ENCODE peak calls at places on chromosomes 4 and X, in five cellular contexts. U is NCI-H2081, Y is AG10803, C is T-helper 2 cell, A is NCI-H1105. R is an unnamed sample.

GRCh38 chrX:10159069-10159468 is 2.3 kb downstream of the CLCN4 start:
- DNase-seq in Y (no peak), A (no peak), C (no peak), U (no peak), R (no peak)

GRCh38 chr4:52716364-52717151 is 34.7 kb downstream of the ERVMER34-1 start:
- DNase-seq in Y (no peak), C (no peak), U (no peak), A (no peak), R (no peak)

GRCh38 chr4:6416518-6417286 is 55.7 kb downstream of the PPP2R2C start:
- DNase-seq in U (no peak), Y (no peak), C (no peak), A (no peak), R (no peak)

GRCh38 chr4:183328832-183329231 is 6.6 kb upstream of the CLDN24 start:
- DNase-seq in U (no peak), A (no peak), C (no peak), Y (no peak), R (no peak)

GRCh38 chr4:54513231-54513630 is 144.5 kb upstream of the KIT start:
- DNase-seq in U (no peak), A (no peak), C (no peak), Y (peak; percentile 95), R (no peak)

GRCh38 chr4:68175562-68176155 is 46.0 kb upstream of the TMPRSS11F start:
- DNase-seq in C (peak; percentile 49), U (peak; percentile 30), Y (peak; percentile 54), A (peak; percentile 38), R (no peak)

GRCh38 chr4:17502764-17503163 is 9.1 kb downstream of the QDPR start:
- DNase-seq in A (no peak), C (no peak), U (no peak), Y (no peak), R (no peak)

GRCh38 chrX:20968996-20969395 is 405.2 kb upstream of the CNKSR2 start:
- DNase-seq in U (no peak), A (no peak), Y (peak; percentile 22), C (no peak), R (no peak)

GRCh38 chr4:76811604-76812412 is 86.1 kb downstream of the SOWAHB start:
- DNase-seq in U (no peak), Y (peak; percentile 88), C (no peak), A (no peak), R (no peak)

GRCh38 chr4:155600246-155600645 is 66.4 kb upstream of the GUCY1A1 start:
- DNase-seq in C (no peak), Y (no peak), U (no peak), A (no peak), R (no peak)

GRCh38 chr4:8159522-8160232 is 1.1 kb upstream of the ABLIM2 start:
- DNase-seq in C (no peak), Y (no peak), A (no peak), U (no peak), R (no peak)

GRCh38 chr4:74635490-74636123 is 158.7 kb downstream of the BTC start:
- DNase-seq in A (no peak), Y (no peak), C (no peak), U (no peak), R (no peak)

GRCh38 chr4:180832086-180832485 is 1411.1 kb upstream of the TENM3 start:
- DNase-seq in Y (no peak), C (no peak), A (no peak), U (no peak), R (no peak)

GRCh38 chrX:43269201-43269600 is 386.9 kb upstream of the MAOA start:
- DNase-seq in A (no peak), C (no peak), U (no peak), Y (no peak), R (no peak)

GRCh38 chr4:6222761-6223292 is 22.5 kb upstream of the JAKMIP1 start:
- DNase-seq in Y (no peak), C (no peak), U (peak; percentile 8), A (no peak), R (no peak)

GRCh38 chr4:177759714-177760113 is 317.5 kb upstream of the AGA start:
- DNase-seq in U (no peak), A (no peak), Y (no peak), C (no peak), R (no peak)

GRCh38 chrX:153764786-153765137 is 713 bp downstream of the PLXNB3 start:
- DNase-seq in U (no peak), Y (no peak), A (no peak), C (no peak), R (no peak)

GRCh38 chrX:12245650-12246645 is 107.7 kb downstream of the FRMPD4 start:
- DNase-seq in A (no peak), C (no peak), U (no peak), Y (peak; percentile 93), R (no peak)

GRCh38 chrX:103311401-103311785 is 603 bp upstream of the BEX2 start:
- DNase-seq in C (no peak), U (no peak), A (no peak), Y (no peak), R (no peak)

GRCh38 chrX:13250831-13251612 is 68.8 kb downstream of the ATXN3L start:
- DNase-seq in U (no peak), C (no peak), A (no peak), Y (peak; percentile 99), R (no peak)

GRCh38 chrX:20060961-20061868 is 55.5 kb downstream of the MAP7D2 start:
- DNase-seq in Y (no peak), U (peak; percentile 12), A (peak; percentile 11), C (peak; percentile 20), R (no peak)

GRCh38 chr4:112182604-112183003 is 37.4 kb downstream of the FAM241A start:
- DNase-seq in C (no peak), U (no peak), Y (no peak), A (no peak), R (no peak)

GRCh38 chrX:873016-873415 is 242.4 kb downstream of the SHOX start:
- DNase-seq in U (no peak), A (no peak), Y (no peak), C (no peak), R (no peak)